ENCODE peak calls at places on chromosomes 1 and 21, in eight cellular contexts. One of them, this sample, is unnamed.

GRCh38 chr1:225709101-225709500 is 56.2 kb upstream of the ENAH start:
- DNase-seq in effector CD4-positive, alpha-beta T cell: no peak
- DNase-seq in kidney glomerular epithelial cell: no peak
- DNase-seq in EH: no peak
- DNase-seq in posterior cingulate gyrus: no peak
- DNase-seq in H9: no peak
- DNase-seq in B cell: no peak
- DNase-seq in activated T-cell treated with anti-CD3 and anti-CD28 coated beads, Interleukin-2, amount 50 U/mL, for 24 hours: no peak
- DNase-seq in this sample: no peak

GRCh38 chr1:248822148-248823032 is 3.3 kb downstream of the SH3BP5L start:
- DNase-seq in activated T-cell treated with anti-CD3 and anti-CD28 coated beads, Interleukin-2, amount 50 U/mL, for 24 hours: no peak
- DNase-seq in EH: no peak
- DNase-seq in effector CD4-positive, alpha-beta T cell: no peak
- DNase-seq in H9: no peak
- DNase-seq in kidney glomerular epithelial cell: peak
- DNase-seq in posterior cingulate gyrus: no peak
- DNase-seq in B cell: no peak
- DNase-seq in this sample: no peak

GRCh38 chr1:57897581-57897980 is 473.7 kb upstream of the DAB1 start:
- DNase-seq in activated T-cell treated with anti-CD3 and anti-CD28 coated beads, Interleukin-2, amount 50 U/mL, for 24 hours: no peak
- DNase-seq in H9: no peak
- DNase-seq in B cell: no peak
- DNase-seq in posterior cingulate gyrus: no peak
- DNase-seq in kidney glomerular epithelial cell: no peak
- DNase-seq in effector CD4-positive, alpha-beta T cell: no peak
- DNase-seq in EH: no peak
- DNase-seq in this sample: no peak

GRCh38 chr1:209607102-209607794 is 23.7 kb downstream of the CAMK1G start:
- DNase-seq in kidney glomerular epithelial cell: peak
- DNase-seq in effector CD4-positive, alpha-beta T cell: no peak
- DNase-seq in EH: peak
- DNase-seq in posterior cingulate gyrus: no peak
- DNase-seq in B cell: no peak
- DNase-seq in H9: no peak
- DNase-seq in activated T-cell treated with anti-CD3 and anti-CD28 coated beads, Interleukin-2, amount 50 U/mL, for 24 hours: peak
- DNase-seq in this sample: no peak

GRCh38 chr1:39646232-39647081 is 7.0 kb upstream of the HEYL start:
- DNase-seq in posterior cingulate gyrus: no peak
- DNase-seq in B cell: no peak
- DNase-seq in EH: peak
- DNase-seq in H9: peak
- DNase-seq in effector CD4-positive, alpha-beta T cell: no peak
- DNase-seq in kidney glomerular epithelial cell: no peak
- DNase-seq in activated T-cell treated with anti-CD3 and anti-CD28 coated beads, Interleukin-2, amount 50 U/mL, for 24 hours: no peak
- DNase-seq in this sample: peak

GRCh38 chr1:29706936-29707335 is 470.6 kb downstream of the PTPRU start:
- DNase-seq in B cell: no peak
- DNase-seq in activated T-cell treated with anti-CD3 and anti-CD28 coated beads, Interleukin-2, amount 50 U/mL, for 24 hours: no peak
- DNase-seq in posterior cingulate gyrus: no peak
- DNase-seq in EH: peak
- DNase-seq in effector CD4-positive, alpha-beta T cell: no peak
- DNase-seq in H9: peak
- DNase-seq in kidney glomerular epithelial cell: peak
- DNase-seq in this sample: peak

GRCh38 chr1:229786974-229787610 is 161.0 kb downstream of the URB2 start:
- DNase-seq in H9: no peak
- DNase-seq in effector CD4-positive, alpha-beta T cell: no peak
- DNase-seq in posterior cingulate gyrus: no peak
- DNase-seq in EH: no peak
- DNase-seq in activated T-cell treated with anti-CD3 and anti-CD28 coated beads, Interleukin-2, amount 50 U/mL, for 24 hours: no peak
- DNase-seq in kidney glomerular epithelial cell: no peak
- DNase-seq in B cell: no peak
- DNase-seq in this sample: no peak

GRCh38 chr21:34166468-34166867 is 93.1 kb downstream of the MRPS6 start:
- DNase-seq in H9: no peak
- DNase-seq in effector CD4-positive, alpha-beta T cell: no peak
- DNase-seq in activated T-cell treated with anti-CD3 and anti-CD28 coated beads, Interleukin-2, amount 50 U/mL, for 24 hours: no peak
- DNase-seq in EH: no peak
- DNase-seq in posterior cingulate gyrus: no peak
- DNase-seq in B cell: no peak
- DNase-seq in kidney glomerular epithelial cell: no peak
- DNase-seq in this sample: no peak

GRCh38 chr21:35792569-35792968 is 267.8 kb downstream of the SETD4 start:
- DNase-seq in H9: no peak
- DNase-seq in EH: no peak
- DNase-seq in effector CD4-positive, alpha-beta T cell: no peak
- DNase-seq in activated T-cell treated with anti-CD3 and anti-CD28 coated beads, Interleukin-2, amount 50 U/mL, for 24 hours: no peak
- DNase-seq in posterior cingulate gyrus: no peak
- DNase-seq in B cell: no peak
- DNase-seq in kidney glomerular epithelial cell: peak
- DNase-seq in this sample: no peak